ENCODE peak calls at places on chromosomes 11 and 22, in nine cellular contexts. Q is LoVo; P is RKO; Y is activated T-helper 1 cell treated with anti-CD3 and anti-CD28 coated beads, Interleukin-12 subunit alpha, Interleukin-12 subunit beta, Interleukin-2, Interleukin-4 antibody, amounts not matched to agents 30 ng/mL and 10 ng/mL and 1 ng/mL, durations not matched to agents 14 hours and 24 hours and 36 hours; X is activated CD8-positive, alpha-beta memory T cell treated with anti-CD3 and anti-CD28 coated beads, Interleukin-2, amount 10 ng/mL, durations not matched to agents 7 days and 5 days; B is fibroblast of lung; M is cardiac muscle cell; R is islet precursor cell; V is NCI-H1092 treated with DMSO at 0.1 percent for 48 hours. J is an unnamed sample.

GRCh38 chr11:67053896-67054850 is 2.5 kb upstream of the RHOD start:
- DNase-seq in Y (peak; percentile 24), M (peak; percentile 73), B (peak; percentile 77), X (peak; percentile 67), P (peak; percentile 52), R (no peak), V (peak; percentile 22), Q (peak; percentile 42), J (peak; percentile 25)

GRCh38 chr11:102172127-102172848 is 62.0 kb downstream of the YAP1 start:
- DNase-seq in V (no peak), Q (no peak), Y (no peak), M (no peak), R (no peak), P (no peak), X (no peak), B (peak; percentile 80), J (no peak)

GRCh38 chr11:27241316-27242122 is 121.5 kb downstream of the CCDC34 start:
- DNase-seq in M (no peak), B (peak; percentile 78), Q (no peak), V (no peak), P (peak; percentile 40), X (no peak), R (no peak), Y (no peak), J (peak; percentile 46)

GRCh38 chr22:26892401-26893033 is 235.1 kb downstream of the MIAT start:
- DNase-seq in R (peak; percentile 69), X (no peak), M (peak; percentile 23), P (no peak), Q (no peak), B (no peak), Y (no peak), V (peak; percentile 95), J (no peak)

GRCh38 chr22:30041881-30042280 is 38.4 kb upstream of the HORMAD2 start:
- DNase-seq in R (peak; percentile 45), V (no peak), Q (no peak), Y (no peak), M (no peak), B (no peak), P (no peak), X (no peak), J (no peak)

GRCh38 chr11:28632338-28632737 is 524.1 kb downstream of the METTL15 start:
- DNase-seq in Q (no peak), P (no peak), R (no peak), Y (no peak), V (no peak), B (no peak), X (no peak), M (no peak), J (no peak)

GRCh38 chr11:132072044-132072879 is 701.8 kb downstream of the NTM start:
- DNase-seq in M (no peak), B (peak; percentile 80), P (peak; percentile 36), Q (no peak), X (no peak), Y (no peak), R (peak; percentile 75), V (no peak), J (no peak)

GRCh38 chr11:129248618-129249017 is 56.5 kb upstream of the ARHGAP32 start:
- DNase-seq in Y (no peak), Q (no peak), X (no peak), B (peak; percentile 71), V (no peak), R (no peak), M (no peak), P (peak; percentile 68), J (no peak)

GRCh38 chr22:27124336-27125023 is 467.1 kb downstream of the MIAT start:
- DNase-seq in X (no peak), Y (no peak), M (no peak), R (no peak), Q (no peak), V (no peak), B (no peak), P (no peak), J (peak; percentile 19)

J was measured in OCI-M1.